ENCODE peak calls at places on chromosomes 16 and 17, in six cellular contexts. O is A549, W is GM12878, J is NB4, F is HepG2, C is K562. R is an unnamed sample.

GRCh38 chr16:27500801-27501200 is 48.9 kb downstream of the GTF3C1 start:
- DNase-seq in O (no peak), F (no peak), J (no peak), C (no peak), W (no peak), R (no peak)

GRCh38 chr16:89007371-89008249 is 30.6 kb upstream of the CBFA2T3 start:
- DNase-seq in J (no peak), F (no peak), W (no peak), C (no peak), O (no peak), R (no peak)

GRCh38 chr16:31298340-31298739 is 38.6 kb downstream of the ITGAM start:
- DNase-seq in C (no peak), J (no peak), F (no peak), W (no peak), O (no peak), R (no peak)

GRCh38 chr16:65083181-65083845 is 38.5 kb downstream of the CDH11 start:
- DNase-seq in J (no peak), W (no peak), C (no peak), O (no peak), F (no peak), R (no peak)

GRCh38 chr17:69246726-69247375 is 18.2 kb upstream of the ABCA10 start:
- DNase-seq in W (peak; percentile 25), C (peak; percentile 62), J (peak; percentile 50), F (peak; percentile 62), O (peak; percentile 55), R (peak; percentile 69)

GRCh38 chr17:48155889-48156670 is 48.5 kb downstream of the SNX11 start:
- DNase-seq in C (no peak), W (no peak), O (no peak), J (no peak), F (no peak), R (no peak)

GRCh38 chr17:51748749-51749604 is 409.5 kb downstream of the CA10 start:
- DNase-seq in C (no peak), J (no peak), W (no peak), O (no peak), F (no peak), R (no peak)

GRCh38 chr17:20063665-20064648 is 54.8 kb downstream of the SPECC1 start:
- DNase-seq in J (peak; percentile 99), C (no peak), F (no peak), O (peak; percentile 91), W (peak; percentile 76), R (no peak)

GRCh38 chr16:87581867-87582220 is 20.5 kb upstream of the JPH3 start:
- DNase-seq in F (peak; percentile 39), C (peak; percentile 75), J (peak; percentile 78), O (peak; percentile 90), W (no peak), R (peak; percentile 86)

GRCh38 chr17:47729486-47729885 is 3.5 kb upstream of the TBX21 start:
- DNase-seq in O (no peak), W (no peak), J (no peak), F (no peak), C (no peak), R (no peak)

GRCh38 chr17:29115906-29116651 is 64.1 kb downstream of the MYO18A start:
- DNase-seq in W (no peak), O (peak; percentile 78), J (peak; percentile 77), C (peak; percentile 50), F (peak; percentile 36), R (peak; percentile 35)

GRCh38 chr16:71383054-71383773 is 24.7 kb downstream of the CALB2 start:
- DNase-seq in W (no peak), J (peak; percentile 18), O (no peak), C (no peak), F (no peak), R (no peak)

GRCh38 chr16:85523602-85524364 is 89.3 kb upstream of the GSE1 start:
- DNase-seq in F (peak; percentile 82), W (no peak), J (peak; percentile 44), O (no peak), C (peak; percentile 85), R (no peak)

GRCh38 chr16:30439720-30440348 is 5.8 kb downstream of the SEPHS2 start:
- DNase-seq in J (peak; percentile 42), O (no peak), C (no peak), F (no peak), W (no peak), R (no peak)

GRCh38 chr17:68074279-68074678 is 38.7 kb downstream of the KPNA2 start:
- DNase-seq in C (no peak), W (no peak), O (no peak), F (no peak), J (no peak), R (no peak)

GRCh38 chr17:75536401-75536800 is 10.9 kb downstream of the LLGL2 start:
- DNase-seq in F (no peak), J (no peak), O (no peak), W (no peak), C (no peak), R (no peak)

GRCh38 chr17:28944862-28945741 is 6.2 kb downstream of the PHF12 start:
- DNase-seq in O (no peak), J (no peak), C (no peak), F (no peak), W (no peak), R (no peak)

GRCh38 chr17:65278050-65278819 is 141.1 kb downstream of the RGS9 start:
- DNase-seq in J (peak; percentile 34), O (peak; percentile 73), W (no peak), F (peak; percentile 70), C (peak; percentile 50), R (peak; percentile 58)

GRCh38 chr17:8965394-8966168 is at the start of gene PIK3R5:
- DNase-seq in W (no peak), J (peak; percentile 74), C (peak; percentile 11), F (no peak), O (no peak), R (no peak)

GRCh38 chr17:42760652-42761581 is at the start of gene RAMP2:
- DNase-seq in F (no peak), J (peak; percentile 52), W (no peak), O (no peak), C (no peak), R (peak; percentile 28)

GRCh38 chr17:58172369-58173071 is 5.7 kb downstream of the OR4D2 start:
- DNase-seq in W (peak; percentile 3), O (peak; percentile 75), C (peak; percentile 40), J (peak; percentile 55), F (peak; percentile 62), R (no peak)

GRCh38 chr17:67347826-67348225 is 18.6 kb downstream of the PSMD12 start:
- DNase-seq in J (no peak), W (no peak), F (no peak), O (no peak), C (no peak), R (no peak)

GRCh38 chr16:24203675-24204074 is 52.5 kb upstream of the CACNG3 start:
- DNase-seq in J (no peak), O (no peak), C (no peak), W (peak; percentile 19), F (no peak), R (no peak)

GRCh38 chr16:67936124-67936875 is at the start of gene PSMB10:
- DNase-seq in O (no peak), C (peak; percentile 67), J (peak; percentile 84), F (peak; percentile 51), W (no peak), R (peak; percentile 47)

GRCh38 chr16:55905651-55906050 is 30.5 kb upstream of the CES5A start:
- DNase-seq in O (no peak), W (no peak), C (no peak), J (no peak), F (no peak), R (no peak)
- TF ChIP-seq MYC in O (no peak), W (no peak), C (no peak), J (no peak), F (no peak), R (no peak)

GRCh38 chr17:60747069-60747808 is 69.6 kb downstream of the BCAS3 start:
- DNase-seq in W (no peak), F (no peak), J (no peak), O (no peak), C (no peak), R (no peak)

GRCh38 chr17:60749708-60750107 is 72.1 kb downstream of the BCAS3 start:
- DNase-seq in O (no peak), W (no peak), J (no peak), F (no peak), C (no peak), R (no peak)

GRCh38 chr17:60750645-60751044 is 73.0 kb downstream of the BCAS3 start:
- DNase-seq in O (no peak), J (no peak), W (no peak), C (no peak), F (no peak), R (no peak)

GRCh38 chr17:60749050-60749449 is 71.4 kb downstream of the BCAS3 start:
- DNase-seq in W (no peak), O (no peak), J (no peak), C (no peak), F (no peak), R (no peak)

GRCh38 chr17:60748232-60748631 is 70.6 kb downstream of the BCAS3 start:
- DNase-seq in J (no peak), C (no peak), F (no peak), O (no peak), W (no peak), R (no peak)
- TF ChIP-seq MYC in J (no peak), C (no peak), F (no peak), O (no peak), W (no peak), R (no peak)

GRCh38 chr17:31003225-31003866 is 32.5 kb downstream of the RNF135 start:
- DNase-seq in O (no peak), C (no peak), W (no peak), F (no peak), J (no peak), R (no peak)

GRCh38 chr17:31007695-31008373 is 37.0 kb downstream of the RNF135 start:
- DNase-seq in J (no peak), C (no peak), F (no peak), O (no peak), W (no peak), R (no peak)

GRCh38 chr17:31013844-31014243 is 43.0 kb downstream of the RNF135 start:
- DNase-seq in F (no peak), C (no peak), W (no peak), O (no peak), J (no peak), R (no peak)

GRCh38 chr17:31004160-31004559 is 33.3 kb downstream of the RNF135 start:
- DNase-seq in W (no peak), C (no peak), O (no peak), J (no peak), F (no peak), R (no peak)

GRCh38 chr17:31008374-31009035 is 37.7 kb downstream of the RNF135 start:
- DNase-seq in W (no peak), F (no peak), J (peak; percentile 59), C (no peak), O (no peak), R (peak; percentile 61)
- TF ChIP-seq MYC in W (no peak), F (peak; percentile 29), J (no peak), C (no peak), O (no peak), R (no peak)

DNA sequence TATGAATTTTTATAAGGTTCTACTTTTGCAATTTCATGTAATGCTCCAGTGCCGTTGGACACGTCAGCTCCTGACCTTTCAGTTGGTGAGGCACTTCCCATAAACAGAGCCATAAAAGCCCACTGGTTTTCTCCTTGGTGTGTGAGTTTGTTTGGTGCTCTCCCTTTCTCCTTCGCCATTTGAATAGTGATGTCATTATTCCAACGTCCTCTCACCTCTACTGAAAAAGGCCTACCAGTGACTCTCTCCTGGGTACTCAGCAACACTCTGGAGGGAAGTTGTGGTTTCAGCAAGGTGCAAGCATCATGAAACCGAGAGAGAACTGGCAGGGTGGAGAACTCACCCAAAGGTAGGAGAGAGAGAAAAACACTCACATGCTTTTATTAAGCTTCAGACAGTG is 29.6 kb upstream of the HNF1B start:
- DNase-seq in W (peak; percentile 91), J (peak; percentile 42), O (no peak), F (no peak), C (no peak), R (no peak)
- TF ChIP-seq MYC in W (no peak), J (no peak), O (no peak), F (no peak), C (no peak), R (no peak)

GRCh38 chr16:56697456-56698155 is 15.3 kb downstream of the MT1X start:
- DNase-seq in F (no peak), J (no peak), C (no peak), W (no peak), O (no peak), R (no peak)
- TF ChIP-seq MYC in F (no peak), J (no peak), C (no peak), W (no peak), O (no peak), R (no peak)

R was measured in endothelial cell of umbilical vein.